ENCODE peak calls at places on chromosomes 6 and 20, in eight cellular contexts. N, B, X, P, U, C, E and A are unnamed samples.

GRCh38 chr6:40585661-40586269 is 1.4 kb downstream of the LRFN2 start:
- DNase-seq in N (no peak), B (no peak), X (no peak), P (no peak), U (no peak), C (no peak), E (peak), A (no peak)

GRCh38 chr20:44651507-44652373 is at the start of gene ADA:
- DNase-seq in N (peak), B (peak), X (peak), P (peak), U (peak), C (peak), E (no peak), A (peak)

GRCh38 chr6:57257911-57258541 is 35.9 kb upstream of the RAB23 start:
- DNase-seq in N (no peak), B (no peak), X (no peak), P (no peak), U (no peak), C (no peak), E (no peak), A (no peak)

GRCh38 chr6:138600726-138601125 is 101.4 kb upstream of the NHSL1 start:
- DNase-seq in N (no peak), B (no peak), X (no peak), P (no peak), U (no peak), C (no peak), E (no peak), A (no peak)

GRCh38 chr6:66068907-66069306 is 361.9 kb upstream of the EYS start:
- DNase-seq in N (no peak), B (no peak), X (no peak), P (no peak), U (no peak), C (no peak), E (no peak), A (no peak)

GRCh38 chr6:7175463-7175862 is 67.7 kb downstream of the RREB1 start:
- DNase-seq in N (no peak), B (no peak), X (no peak), P (no peak), U (no peak), C (no peak), E (no peak), A (no peak)

GRCh38 chr6:166541876-166542579 is 44.5 kb downstream of the RAMACL start:
- DNase-seq in N (no peak), B (no peak), X (no peak), P (no peak), U (no peak), C (no peak), E (no peak), A (no peak)

GRCh38 chr6:119243657-119244056 is 105.9 kb downstream of the MAN1A1 start:
- DNase-seq in N (no peak), B (no peak), X (no peak), P (no peak), U (no peak), C (no peak), E (no peak), A (no peak)

GRCh38 chr20:36493013-36493800 is 48.1 kb upstream of the MYL9 start:
- DNase-seq in N (no peak), B (no peak), X (no peak), P (no peak), U (no peak), C (no peak), E (peak), A (no peak)

GRCh38 chr6:122817362-122817761 is 28.3 kb downstream of the SMPDL3A start:
- DNase-seq in N (no peak), B (no peak), X (no peak), P (no peak), U (no peak), C (no peak), E (no peak), A (no peak)

GRCh38 chr20:59173938-59174496 is 10.4 kb downstream of the ZNF831 start:
- DNase-seq in N (no peak), B (no peak), X (no peak), P (no peak), U (no peak), C (no peak), E (no peak), A (no peak)

GRCh38 chr6:110688661-110689268 is 126.5 kb downstream of the CDK19 start:
- DNase-seq in N (no peak), B (no peak), X (no peak), P (no peak), U (no peak), C (no peak), E (no peak), A (peak)

GRCh38 chr6:89520730-89521129 is 87.8 kb downstream of the ANKRD6 start:
- DNase-seq in N (no peak), B (no peak), X (no peak), P (no peak), U (no peak), C (no peak), E (no peak), A (no peak)

GRCh38 chr6:167697316-167697715 is 129.4 kb upstream of the AFDN start:
- DNase-seq in N (no peak), B (no peak), X (no peak), P (no peak), U (no peak), C (no peak), E (no peak), A (no peak)

GRCh38 chr6:129662980-129663431 is 47.0 kb downstream of the ARHGAP18 start:
- DNase-seq in N (no peak), B (no peak), X (no peak), P (no peak), U (no peak), C (no peak), E (no peak), A (no peak)

GRCh38 chr6:87045521-87046075 is 49.3 kb downstream of the CGA start:
- DNase-seq in N (no peak), B (no peak), X (no peak), P (no peak), U (no peak), C (no peak), E (no peak), A (no peak)

GRCh38 chr6:154252676-154253075 is 103.9 kb downstream of the IPCEF1 start:
- DNase-seq in N (no peak), B (no peak), X (no peak), P (no peak), U (no peak), C (no peak), E (no peak), A (no peak)

GRCh38 chr6:31813463-31813849 is 1.6 kb downstream of the HSPA1L start:
- DNase-seq in N (no peak), B (no peak), X (no peak), P (no peak), U (no peak), C (no peak), E (no peak), A (no peak)

GRCh38 chr6:41747256-41748101 is at the start of gene PGC:
- DNase-seq in N (no peak), B (peak), X (no peak), P (no peak), U (no peak), C (no peak), E (no peak), A (no peak)

GRCh38 chr20:25037288-25038102 is 20.4 kb downstream of the ACSS1 start:
- DNase-seq in N (no peak), B (no peak), X (no peak), P (no peak), U (peak), C (no peak), E (no peak), A (no peak)

GRCh38 chr20:10653593-10654288 is 20.1 kb downstream of the JAG1 start:
- DNase-seq in N (no peak), B (no peak), X (no peak), P (no peak), U (peak), C (peak), E (no peak), A (peak)

GRCh38 chr20:56580226-56580625 is 47.2 kb downstream of the FAM209B start:
- DNase-seq in N (no peak), B (no peak), X (no peak), P (no peak), U (no peak), C (no peak), E (no peak), A (no peak)

GRCh38 chr20:49612127-49612738 is 44.3 kb upstream of the PTGIS start:
- DNase-seq in N (peak), B (no peak), X (no peak), P (no peak), U (no peak), C (peak), E (no peak), A (peak)

GRCh38 chr6:167547751-167548150 is 222.9 kb downstream of the TTLL2 start:
- DNase-seq in N (no peak), B (no peak), X (no peak), P (no peak), U (no peak), C (no peak), E (no peak), A (no peak)

GRCh38 chr20:22757424-22758189 is 173.2 kb upstream of the FOXA2 start:
- DNase-seq in N (no peak), B (no peak), X (no peak), P (no peak), U (no peak), C (no peak), E (no peak), A (no peak)

GRCh38 chr20:18314786-18315406 is 26.6 kb downstream of the ZNF133 start:
- DNase-seq in N (no peak), B (no peak), X (no peak), P (no peak), U (no peak), C (no peak), E (no peak), A (no peak)

GRCh38 chr20:21101453-21102251 is 4.5 kb downstream of the LINC00237 start:
- DNase-seq in N (no peak), B (no peak), X (no peak), P (peak), U (no peak), C (no peak), E (no peak), A (peak)

GRCh38 chr6:17394192-17394611 is 807 bp downstream of the CAP2 start:
- DNase-seq in N (peak), B (no peak), X (no peak), P (peak), U (peak), C (peak), E (peak), A (peak)